ENCODE peak calls at places on chromosomes 2 and 18, in seven cellular contexts. S is left lobe of liver, E is HTR-8/SVneo, D is kidney epithelial cell, X is GM12865, Q is NCI-H345, O is amygdala. V is an unnamed sample.

GRCh38 chr18:25503567-25504081 is 151.7 kb upstream of the ZNF521 start:
- DNase-seq in O (peak), S (no peak), D (peak), E (peak), Q (peak), X (no peak), V (peak)

GRCh38 chr2:133602538-133602937 is 34.3 kb upstream of the NCKAP5 start:
- DNase-seq in E (no peak), D (no peak), X (no peak), O (no peak), S (no peak), Q (no peak), V (no peak)

GRCh38 chr2:25714740-25715139 is 41.4 kb upstream of the DTNB start:
- DNase-seq in Q (no peak), D (no peak), S (no peak), X (no peak), E (no peak), O (no peak), V (peak)

GRCh38 chr2:64524604-64525322 is 635 bp downstream of the AFTPH start:
- DNase-seq in E (no peak), O (peak), X (peak), S (peak), D (no peak), Q (peak), V (peak)

GRCh38 chr2:138030459-138030858 is 66.2 kb downstream of the HNMT start:
- DNase-seq in X (peak), Q (no peak), S (no peak), E (no peak), D (peak), O (no peak), V (no peak)

GRCh38 chr2:239322414-239323086 is 78.3 kb downstream of the HDAC4 start:
- DNase-seq in E (no peak), O (no peak), D (no peak), S (peak), Q (no peak), X (no peak), V (no peak)

GRCh38 chr18:53165770-53166169 is 825.8 kb downstream of the DCC start:
- DNase-seq in Q (no peak), D (no peak), S (no peak), O (no peak), E (no peak), X (peak), V (no peak)

GRCh38 chr2:106990307-106990706 is 104.3 kb upstream of the ST6GAL2 start:
- DNase-seq in E (no peak), Q (no peak), S (no peak), O (no peak), D (peak), X (no peak), V (no peak)

GRCh38 chr2:96527052-96527964 is 9.2 kb upstream of the ARID5A start:
- DNase-seq in X (peak), E (peak), D (no peak), Q (no peak), S (no peak), O (no peak), V (no peak)

GRCh38 chr18:38619129-38619528 is 1053.5 kb upstream of the CELF4 start:
- DNase-seq in D (no peak), X (no peak), O (no peak), S (no peak), E (no peak), Q (no peak), V (no peak)

GRCh38 chr2:217031445-217031844 is 171.6 kb upstream of the TNP1 start:
- DNase-seq in O (no peak), Q (no peak), D (no peak), S (no peak), E (no peak), X (no peak), V (no peak)

GRCh38 chr2:85255813-85256581 is 71.8 kb downstream of the TGOLN2 start:
- DNase-seq in S (no peak), E (peak), D (no peak), O (no peak), X (no peak), Q (no peak), V (no peak)

GRCh38 chr2:120287183-120288015 is 34.7 kb downstream of the RALB start:
- DNase-seq in O (no peak), E (peak), X (peak), Q (no peak), D (peak), S (no peak), V (peak)

GRCh38 chr18:42545825-42546224 is 569.7 kb downstream of the RIT2 start:
- DNase-seq in E (no peak), D (peak), S (no peak), X (no peak), Q (no peak), O (no peak), V (no peak)

GRCh38 chr18:44846450-44846849 is 165.8 kb downstream of the SETBP1 start:
- DNase-seq in Q (no peak), E (no peak), O (no peak), X (no peak), S (no peak), D (no peak), V (no peak)

GRCh38 chr2:83650897-83651296 is 808.2 kb downstream of the SUCLG1 start:
- DNase-seq in Q (peak), S (no peak), X (no peak), E (no peak), O (no peak), D (no peak), V (no peak)

GRCh38 chr2:669323-669722 is 7.9 kb downstream of the TMEM18 start:
- DNase-seq in D (no peak), E (no peak), O (no peak), Q (no peak), S (no peak), X (no peak), V (no peak)

V was measured in A549.